ENCODE peak calls at places on chromosomes 11 and 22, in eight cellular contexts. One of them, this sample, is unnamed.

GRCh38 chr22:48745842-48746788 is 1081.6 kb downstream of the BRD1 start:
- DNase-seq in hippocampal formation: no peak
- DNase-seq in epithelial cell of esophagus: no peak
- DNase-seq in AG20443: peak; percentile 6
- DNase-seq in KG1: no peak
- DNase-seq in RKO: no peak
- DNase-seq in stimulated activated CD8-positive, alpha-beta memory T cell treated with anti-CD3 and anti-CD28 coated beads, Interleukin-4, amount 100 ng/mL, for 1 hour: no peak
- DNase-seq in fibroblast of mammary gland: no peak
- DNase-seq in this sample: no peak

GRCh38 chr11:101510608-101511007 is 73.2 kb downstream of the TRPC6 start:
- DNase-seq in hippocampal formation: no peak
- DNase-seq in epithelial cell of esophagus: no peak
- DNase-seq in AG20443: no peak
- DNase-seq in KG1: no peak
- DNase-seq in RKO: no peak
- DNase-seq in stimulated activated CD8-positive, alpha-beta memory T cell treated with anti-CD3 and anti-CD28 coated beads, Interleukin-4, amount 100 ng/mL, for 1 hour: no peak
- DNase-seq in fibroblast of mammary gland: no peak
- DNase-seq in this sample: no peak

GRCh38 chr11:72755794-72756285 is 3.6 kb upstream of the ARAP1 start:
- DNase-seq in hippocampal formation: no peak
- DNase-seq in epithelial cell of esophagus: no peak
- DNase-seq in AG20443: no peak
- DNase-seq in KG1: no peak
- DNase-seq in RKO: no peak
- DNase-seq in stimulated activated CD8-positive, alpha-beta memory T cell treated with anti-CD3 and anti-CD28 coated beads, Interleukin-4, amount 100 ng/mL, for 1 hour: no peak
- DNase-seq in fibroblast of mammary gland: no peak
- DNase-seq in this sample: no peak

GRCh38 chr11:90855531-90855930 is 632.7 kb upstream of the CHORDC1 start:
- DNase-seq in hippocampal formation: no peak
- DNase-seq in epithelial cell of esophagus: no peak
- DNase-seq in AG20443: no peak
- DNase-seq in KG1: no peak
- DNase-seq in RKO: no peak
- DNase-seq in stimulated activated CD8-positive, alpha-beta memory T cell treated with anti-CD3 and anti-CD28 coated beads, Interleukin-4, amount 100 ng/mL, for 1 hour: no peak
- DNase-seq in fibroblast of mammary gland: no peak
- DNase-seq in this sample: no peak

GRCh38 chr22:28674121-28674563 is 5.5 kb downstream of the TTC28 start:
- DNase-seq in hippocampal formation: no peak
- DNase-seq in epithelial cell of esophagus: no peak
- DNase-seq in AG20443: peak; percentile 18
- DNase-seq in KG1: peak; percentile 34
- DNase-seq in RKO: no peak
- DNase-seq in stimulated activated CD8-positive, alpha-beta memory T cell treated with anti-CD3 and anti-CD28 coated beads, Interleukin-4, amount 100 ng/mL, for 1 hour: no peak
- DNase-seq in fibroblast of mammary gland: peak; percentile 76
- DNase-seq in this sample: peak; percentile 41

GRCh38 chr11:14455648-14456430 is 43.8 kb downstream of the COPB1 start:
- DNase-seq in hippocampal formation: no peak
- DNase-seq in epithelial cell of esophagus: no peak
- DNase-seq in AG20443: no peak
- DNase-seq in KG1: no peak
- DNase-seq in RKO: no peak
- DNase-seq in stimulated activated CD8-positive, alpha-beta memory T cell treated with anti-CD3 and anti-CD28 coated beads, Interleukin-4, amount 100 ng/mL, for 1 hour: no peak
- DNase-seq in fibroblast of mammary gland: peak; percentile 21
- DNase-seq in this sample: no peak

GRCh38 chr11:2202900-2203439 is 31.4 kb upstream of the TH start:
- DNase-seq in hippocampal formation: no peak
- DNase-seq in epithelial cell of esophagus: no peak
- DNase-seq in AG20443: no peak
- DNase-seq in KG1: no peak
- DNase-seq in RKO: no peak
- DNase-seq in stimulated activated CD8-positive, alpha-beta memory T cell treated with anti-CD3 and anti-CD28 coated beads, Interleukin-4, amount 100 ng/mL, for 1 hour: no peak
- DNase-seq in fibroblast of mammary gland: no peak
- DNase-seq in this sample: no peak

GRCh38 chr22:41517172-41518047 is 26.9 kb downstream of the POLR3H start:
- DNase-seq in hippocampal formation: peak; percentile 72
- DNase-seq in epithelial cell of esophagus: peak; percentile 84
- DNase-seq in AG20443: peak; percentile 88
- DNase-seq in KG1: no peak
- DNase-seq in RKO: peak; percentile 52
- DNase-seq in stimulated activated CD8-positive, alpha-beta memory T cell treated with anti-CD3 and anti-CD28 coated beads, Interleukin-4, amount 100 ng/mL, for 1 hour: no peak
- DNase-seq in fibroblast of mammary gland: peak; percentile 58
- DNase-seq in this sample: peak; percentile 73

GRCh38 chr11:79515781-79516180 is 75.0 kb upstream of the TENM4 start:
- DNase-seq in hippocampal formation: no peak
- DNase-seq in epithelial cell of esophagus: no peak
- DNase-seq in AG20443: no peak
- DNase-seq in KG1: no peak
- DNase-seq in RKO: no peak
- DNase-seq in stimulated activated CD8-positive, alpha-beta memory T cell treated with anti-CD3 and anti-CD28 coated beads, Interleukin-4, amount 100 ng/mL, for 1 hour: no peak
- DNase-seq in fibroblast of mammary gland: no peak
- DNase-seq in this sample: no peak

GRCh38 chr11:94151311-94151710 is 22.7 kb downstream of the PANX1 start:
- DNase-seq in hippocampal formation: no peak
- DNase-seq in epithelial cell of esophagus: peak; percentile 60
- DNase-seq in AG20443: no peak
- DNase-seq in KG1: no peak
- DNase-seq in RKO: no peak
- DNase-seq in stimulated activated CD8-positive, alpha-beta memory T cell treated with anti-CD3 and anti-CD28 coated beads, Interleukin-4, amount 100 ng/mL, for 1 hour: no peak
- DNase-seq in fibroblast of mammary gland: peak; percentile 31
- DNase-seq in this sample: no peak

GRCh38 chr11:35932641-35933571 is 11.0 kb upstream of the LDLRAD3 start:
- DNase-seq in hippocampal formation: no peak
- DNase-seq in epithelial cell of esophagus: peak; percentile 83
- DNase-seq in AG20443: no peak
- DNase-seq in KG1: no peak
- DNase-seq in RKO: no peak
- DNase-seq in stimulated activated CD8-positive, alpha-beta memory T cell treated with anti-CD3 and anti-CD28 coated beads, Interleukin-4, amount 100 ng/mL, for 1 hour: no peak
- DNase-seq in fibroblast of mammary gland: peak; percentile 65
- DNase-seq in this sample: no peak

GRCh38 chr11:87473174-87473573 is 435.4 kb downstream of the TMEM135 start:
- DNase-seq in hippocampal formation: no peak
- DNase-seq in epithelial cell of esophagus: peak; percentile 88
- DNase-seq in AG20443: peak; percentile 58
- DNase-seq in KG1: no peak
- DNase-seq in RKO: peak; percentile 76
- DNase-seq in stimulated activated CD8-positive, alpha-beta memory T cell treated with anti-CD3 and anti-CD28 coated beads, Interleukin-4, amount 100 ng/mL, for 1 hour: no peak
- DNase-seq in fibroblast of mammary gland: peak; percentile 76
- DNase-seq in this sample: peak; percentile 60

GRCh38 chr11:46491661-46492331 is 100.2 kb upstream of the CHRM4 start:
- DNase-seq in hippocampal formation: no peak
- DNase-seq in epithelial cell of esophagus: no peak
- DNase-seq in AG20443: peak; percentile 30
- DNase-seq in KG1: no peak
- DNase-seq in RKO: no peak
- DNase-seq in stimulated activated CD8-positive, alpha-beta memory T cell treated with anti-CD3 and anti-CD28 coated beads, Interleukin-4, amount 100 ng/mL, for 1 hour: no peak
- DNase-seq in fibroblast of mammary gland: no peak
- DNase-seq in this sample: no peak

This sample was measured in HTR-8/SVneo.